ENCODE peak calls at places on chromosomes 2 and 18, in seven cellular contexts. D is DMS53; K is HFFc6; V is stimulated activated CD8-positive, alpha-beta memory T cell treated with anti-CD3 and anti-CD28 coated beads, Interleukin-7, amount 100 ng/mL, for 24 hours; N is foreskin melanocyte; M is HS-5; R is GM10248. E is an unnamed sample.

GRCh38 chr2:160206436-160206835 is 6.4 kb upstream of the ITGB6 start:
- DNase-seq in D (no peak), K (no peak), V (no peak), N (no peak), M (no peak), R (no peak), E (no peak)

GRCh38 chr2:198873771-198874501 is 583.8 kb downstream of the SATB2 start:
- DNase-seq in D (no peak), K (no peak), V (no peak), N (no peak), M (peak; percentile 64), R (no peak), E (no peak)

GRCh38 chr2:197081294-197081693 is 154.8 kb upstream of the PGAP1 start:
- DNase-seq in D (no peak), K (no peak), V (no peak), N (no peak), M (no peak), R (no peak), E (no peak)

GRCh38 chr2:64063924-64064331 is 44.7 kb upstream of the VPS54 start:
- DNase-seq in D (peak; percentile 94), K (peak; percentile 8), V (no peak), N (no peak), M (no peak), R (no peak), E (no peak)

GRCh38 chr18:7789853-7790552 is 222.9 kb downstream of the PTPRM start:
- DNase-seq in D (peak; percentile 87), K (peak; percentile 30), V (no peak), N (peak; percentile 50), M (no peak), R (no peak), E (no peak)

GRCh38 chr18:8966819-8967218 is 135.7 kb upstream of the NDUFV2 start:
- DNase-seq in D (no peak), K (no peak), V (no peak), N (no peak), M (no peak), R (no peak), E (no peak)

GRCh38 chr2:173607601-173608311 is 253.1 kb downstream of the CDCA7 start:
- DNase-seq in D (peak; percentile 71), K (no peak), V (no peak), N (no peak), M (no peak), R (no peak), E (no peak)

GRCh38 chr2:24915796-24916195 is 4.2 kb downstream of the ADCY3 start:
- DNase-seq in D (no peak), K (no peak), V (no peak), N (no peak), M (no peak), R (no peak), E (no peak)

GRCh38 chr18:9750112-9750511 is 42.0 kb downstream of the RAB31 start:
- DNase-seq in D (no peak), K (no peak), V (no peak), N (no peak), M (no peak), R (no peak), E (no peak)

GRCh38 chr2:177397501-177398289 is 5.1 kb downstream of the AGPS start:
- DNase-seq in D (peak; percentile 42), K (peak; percentile 96), V (no peak), N (peak; percentile 60), M (peak; percentile 61), R (no peak), E (no peak)

GRCh38 chr2:239152916-239153305 is 247.9 kb downstream of the HDAC4 start:
- DNase-seq in D (no peak), K (no peak), V (no peak), N (no peak), M (no peak), R (no peak), E (no peak)

GRCh38 chr2:226873826-226874225 is 38.0 kb downstream of the RHBDD1 start:
- DNase-seq in D (no peak), K (no peak), V (no peak), N (no peak), M (no peak), R (no peak), E (no peak)

GRCh38 chr18:56645415-56646016 is 5.6 kb upstream of the WDR7 start:
- DNase-seq in D (peak; percentile 81), K (no peak), V (no peak), N (no peak), M (no peak), R (no peak), E (no peak)

GRCh38 chr2:657766-658165 is 19.4 kb downstream of the TMEM18 start:
- DNase-seq in D (no peak), K (no peak), V (no peak), N (no peak), M (no peak), R (no peak), E (no peak)

GRCh38 chr18:777021-777420 is 35.0 kb downstream of the YES1 start:
- DNase-seq in D (no peak), K (peak; percentile 2), V (no peak), N (peak; percentile 40), M (no peak), R (no peak), E (no peak)

GRCh38 chr2:101619191-101619591 is 78.3 kb upstream of the MAP4K4 start:
- DNase-seq in D (no peak), K (no peak), V (no peak), N (no peak), M (no peak), R (no peak), E (no peak)

GRCh38 chr18:67805261-67805660 is 288.7 kb upstream of the DSEL start:
- DNase-seq in D (peak; percentile 79), K (no peak), V (no peak), N (no peak), M (no peak), R (no peak), E (no peak)

GRCh38 chr2:40450066-40450841 is 1.6 kb downstream of the SLC8A1 start:
- DNase-seq in D (peak; percentile 3), K (peak; percentile 54), V (no peak), N (no peak), M (no peak), R (no peak), E (no peak)

GRCh38 chr18:10376735-10377134 is 77.7 kb upstream of the APCDD1 start:
- DNase-seq in D (no peak), K (no peak), V (no peak), N (no peak), M (no peak), R (no peak), E (no peak)

GRCh38 chr2:23492941-23493340 is 108.0 kb downstream of the KLHL29 start:
- DNase-seq in D (peak; percentile 82), K (no peak), V (no peak), N (no peak), M (no peak), R (no peak), E (no peak)

GRCh38 chr2:112073875-112074274 is 18.8 kb downstream of the TMEM87B start:
- DNase-seq in D (peak; percentile 58), K (peak; percentile 41), V (no peak), N (no peak), M (no peak), R (no peak), E (no peak)

GRCh38 chr2:162297925-162298552 is 20.4 kb downstream of the IFIH1 start:
- DNase-seq in D (peak; percentile 91), K (peak; percentile 74), V (no peak), N (peak; percentile 73), M (no peak), R (peak; percentile 29), E (no peak)

GRCh38 chr2:65407240-65407639 is 25.2 kb downstream of the SPRED2 start:
- DNase-seq in D (no peak), K (no peak), V (no peak), N (no peak), M (no peak), R (no peak), E (no peak)

GRCh38 chr2:152506843-152507242 is 171.9 kb downstream of the FMNL2 start:
- DNase-seq in D (no peak), K (peak; percentile 38), V (no peak), N (no peak), M (peak; percentile 67), R (no peak), E (peak; percentile 59)

GRCh38 chr2:190469770-190470169 is 61.6 kb downstream of the MFSD6 start:
- DNase-seq in D (peak; percentile 99), K (peak; percentile 50), V (no peak), N (no peak), M (no peak), R (no peak), E (no peak)

GRCh38 chr2:158953926-158954763 is 14.3 kb upstream of the TANC1 start:
- DNase-seq in D (peak; percentile 89), K (peak; percentile 73), V (no peak), N (no peak), M (no peak), R (no peak), E (no peak)

GRCh38 chr18:49812321-49813070 is 837 bp downstream of the ACAA2 start:
- DNase-seq in D (no peak), K (no peak), V (no peak), N (peak; percentile 22), M (no peak), R (no peak), E (no peak)

GRCh38 chr2:232457121-232458011 is 1.4 kb downstream of the ALPI start:
- DNase-seq in D (no peak), K (no peak), V (no peak), N (no peak), M (no peak), R (no peak), E (no peak)

GRCh38 chr2:28558918-28559317 is 63.1 kb downstream of the PLB1 start:
- DNase-seq in D (no peak), K (no peak), V (no peak), N (no peak), M (no peak), R (no peak), E (no peak)

GRCh38 chr2:209741953-209742352 is 29.7 kb upstream of the UNC80 start:
- DNase-seq in D (no peak), K (no peak), V (no peak), N (no peak), M (no peak), R (no peak), E (no peak)

GRCh38 chr2:152730591-152731333 is 12.3 kb downstream of the ARL6IP6 start:
- DNase-seq in D (no peak), K (no peak), V (no peak), N (no peak), M (no peak), R (no peak), E (no peak)

GRCh38 chr2:231378028-231378722 is 17.3 kb upstream of the B3GNT7 start:
- DNase-seq in D (peak; percentile 86), K (no peak), V (no peak), N (no peak), M (no peak), R (no peak), E (no peak)

GRCh38 chr2:134377730-134378129 is 123.9 kb downstream of the MGAT5 start:
- DNase-seq in D (no peak), K (no peak), V (no peak), N (no peak), M (no peak), R (no peak), E (no peak)

GRCh38 chr2:106161938-106162814 is 31.9 kb downstream of the UXS1 start:
- DNase-seq in D (peak; percentile 67), K (no peak), V (no peak), N (peak; percentile 24), M (no peak), R (no peak), E (no peak)

GRCh38 chr2:56250153-56250729 is 66.5 kb downstream of the CCDC85A start:
- DNase-seq in D (no peak), K (no peak), V (no peak), N (no peak), M (no peak), R (no peak), E (no peak)